ENCODE peak calls at places on chromosomes 11 and 22, in nine cellular contexts. One of them, this sample, is unnamed.
A peak's percentile ranks its signal among the peaks of the same experiment; 100 is the strongest.

GRCh38 chr11:61141601-61142028 is 19.6 kb downstream of the VPS37C start:
- DNase-seq in Right ventricle myocardium superior: peak; percentile 60
- DNase-seq in activated naive CD8-positive, alpha-beta T cell treated with anti-CD3 and anti-CD28 coated beads for 36 hours: no peak
- DNase-seq in stimulated activated CD4-positive, alpha-beta T cell treated with anti-CD3 and anti-CD28 coated beads, Interleukin-1b, Interleukin-23, amount 100 ng/mL, for 4 hours: no peak
- DNase-seq in RPMI7951: no peak
- DNase-seq in T-helper 9 cell: no peak
- DNase-seq in omental fat pad: no peak
- DNase-seq in pulmonary artery endothelial cell: no peak
- DNase-seq in NCI-H774: peak; percentile 92
- DNase-seq in this sample: no peak

GRCh38 chr11:113286509-113287497 is 27.6 kb upstream of the TTC12 start:
- DNase-seq in activated naive CD8-positive, alpha-beta T cell treated with anti-CD3 and anti-CD28 coated beads for 36 hours: no peak
- DNase-seq in stimulated activated CD4-positive, alpha-beta T cell treated with anti-CD3 and anti-CD28 coated beads, Interleukin-1b, Interleukin-23, amount 100 ng/mL, for 4 hours: no peak
- DNase-seq in omental fat pad: no peak
- DNase-seq in pulmonary artery endothelial cell: no peak
- DNase-seq in Right ventricle myocardium superior: no peak
- DNase-seq in T-helper 9 cell: no peak
- DNase-seq in RPMI7951: peak; percentile 78
- DNase-seq in NCI-H774: no peak
- DNase-seq in this sample: no peak

GRCh38 chr11:46120361-46120710 is 918 bp downstream of the PHF21A start:
- DNase-seq in pulmonary artery endothelial cell: no peak
- DNase-seq in omental fat pad: no peak
- DNase-seq in T-helper 9 cell: peak; percentile 14
- DNase-seq in NCI-H774: no peak
- DNase-seq in Right ventricle myocardium superior: no peak
- DNase-seq in stimulated activated CD4-positive, alpha-beta T cell treated with anti-CD3 and anti-CD28 coated beads, Interleukin-1b, Interleukin-23, amount 100 ng/mL, for 4 hours: no peak
- DNase-seq in activated naive CD8-positive, alpha-beta T cell treated with anti-CD3 and anti-CD28 coated beads for 36 hours: peak; percentile 24
- DNase-seq in RPMI7951: no peak
- DNase-seq in this sample: no peak

GRCh38 chr22:39110631-39111561 is 13.9 kb downstream of the APOBEC3H start:
- DNase-seq in T-helper 9 cell: no peak
- DNase-seq in Right ventricle myocardium superior: no peak
- DNase-seq in RPMI7951: no peak
- DNase-seq in pulmonary artery endothelial cell: no peak
- DNase-seq in omental fat pad: no peak
- DNase-seq in activated naive CD8-positive, alpha-beta T cell treated with anti-CD3 and anti-CD28 coated beads for 36 hours: no peak
- DNase-seq in stimulated activated CD4-positive, alpha-beta T cell treated with anti-CD3 and anti-CD28 coated beads, Interleukin-1b, Interleukin-23, amount 100 ng/mL, for 4 hours: no peak
- DNase-seq in NCI-H774: no peak
- DNase-seq in this sample: no peak

GRCh38 chr22:47575291-47575690 is 812.8 kb downstream of the TBC1D22A start:
- DNase-seq in pulmonary artery endothelial cell: no peak
- DNase-seq in NCI-H774: no peak
- DNase-seq in RPMI7951: no peak
- DNase-seq in T-helper 9 cell: no peak
- DNase-seq in Right ventricle myocardium superior: no peak
- DNase-seq in omental fat pad: no peak
- DNase-seq in activated naive CD8-positive, alpha-beta T cell treated with anti-CD3 and anti-CD28 coated beads for 36 hours: no peak
- DNase-seq in stimulated activated CD4-positive, alpha-beta T cell treated with anti-CD3 and anti-CD28 coated beads, Interleukin-1b, Interleukin-23, amount 100 ng/mL, for 4 hours: no peak
- DNase-seq in this sample: no peak

GRCh38 chr11:63535734-63536133 is 874 bp upstream of the PLAAT4 start:
- DNase-seq in Right ventricle myocardium superior: no peak
- DNase-seq in NCI-H774: no peak
- DNase-seq in stimulated activated CD4-positive, alpha-beta T cell treated with anti-CD3 and anti-CD28 coated beads, Interleukin-1b, Interleukin-23, amount 100 ng/mL, for 4 hours: no peak
- DNase-seq in RPMI7951: no peak
- DNase-seq in omental fat pad: no peak
- DNase-seq in activated naive CD8-positive, alpha-beta T cell treated with anti-CD3 and anti-CD28 coated beads for 36 hours: peak; percentile 33
- DNase-seq in pulmonary artery endothelial cell: no peak
- DNase-seq in T-helper 9 cell: no peak
- DNase-seq in this sample: no peak

GRCh38 chr11:12186683-12187082 is 76.3 kb downstream of the MICAL2 start:
- DNase-seq in omental fat pad: no peak
- DNase-seq in RPMI7951: no peak
- DNase-seq in NCI-H774: no peak
- DNase-seq in stimulated activated CD4-positive, alpha-beta T cell treated with anti-CD3 and anti-CD28 coated beads, Interleukin-1b, Interleukin-23, amount 100 ng/mL, for 4 hours: no peak
- DNase-seq in Right ventricle myocardium superior: no peak
- DNase-seq in T-helper 9 cell: no peak
- DNase-seq in activated naive CD8-positive, alpha-beta T cell treated with anti-CD3 and anti-CD28 coated beads for 36 hours: no peak
- DNase-seq in pulmonary artery endothelial cell: no peak
- DNase-seq in this sample: no peak

GRCh38 chr22:47176573-47177333 is 414.3 kb downstream of the TBC1D22A start:
- DNase-seq in activated naive CD8-positive, alpha-beta T cell treated with anti-CD3 and anti-CD28 coated beads for 36 hours: no peak
- DNase-seq in pulmonary artery endothelial cell: no peak
- DNase-seq in T-helper 9 cell: no peak
- DNase-seq in NCI-H774: no peak
- DNase-seq in stimulated activated CD4-positive, alpha-beta T cell treated with anti-CD3 and anti-CD28 coated beads, Interleukin-1b, Interleukin-23, amount 100 ng/mL, for 4 hours: no peak
- DNase-seq in omental fat pad: no peak
- DNase-seq in Right ventricle myocardium superior: peak; percentile 33
- DNase-seq in RPMI7951: no peak
- DNase-seq in this sample: no peak

GRCh38 chr22:29004647-29005371 is 56.8 kb downstream of the C22orf31 start:
- DNase-seq in activated naive CD8-positive, alpha-beta T cell treated with anti-CD3 and anti-CD28 coated beads for 36 hours: no peak
- DNase-seq in stimulated activated CD4-positive, alpha-beta T cell treated with anti-CD3 and anti-CD28 coated beads, Interleukin-1b, Interleukin-23, amount 100 ng/mL, for 4 hours: no peak
- DNase-seq in pulmonary artery endothelial cell: no peak
- DNase-seq in RPMI7951: no peak
- DNase-seq in NCI-H774: no peak
- DNase-seq in Right ventricle myocardium superior: peak; percentile 56
- DNase-seq in T-helper 9 cell: no peak
- DNase-seq in omental fat pad: no peak
- DNase-seq in this sample: peak; percentile 88

GRCh38 chr11:83112886-83113285 is 41.2 kb upstream of the RAB30 start:
- DNase-seq in RPMI7951: no peak
- DNase-seq in NCI-H774: no peak
- DNase-seq in pulmonary artery endothelial cell: no peak
- DNase-seq in stimulated activated CD4-positive, alpha-beta T cell treated with anti-CD3 and anti-CD28 coated beads, Interleukin-1b, Interleukin-23, amount 100 ng/mL, for 4 hours: no peak
- DNase-seq in Right ventricle myocardium superior: no peak
- DNase-seq in activated naive CD8-positive, alpha-beta T cell treated with anti-CD3 and anti-CD28 coated beads for 36 hours: no peak
- DNase-seq in omental fat pad: no peak
- DNase-seq in T-helper 9 cell: no peak
- DNase-seq in this sample: no peak

GRCh38 chr11:38839076-38839475 is 2241.0 kb upstream of the RAG2 start:
- DNase-seq in activated naive CD8-positive, alpha-beta T cell treated with anti-CD3 and anti-CD28 coated beads for 36 hours: no peak
- DNase-seq in omental fat pad: no peak
- DNase-seq in stimulated activated CD4-positive, alpha-beta T cell treated with anti-CD3 and anti-CD28 coated beads, Interleukin-1b, Interleukin-23, amount 100 ng/mL, for 4 hours: no peak
- DNase-seq in RPMI7951: no peak
- DNase-seq in pulmonary artery endothelial cell: no peak
- DNase-seq in NCI-H774: no peak
- DNase-seq in T-helper 9 cell: no peak
- DNase-seq in Right ventricle myocardium superior: no peak
- DNase-seq in this sample: no peak

GRCh38 chr22:43275545-43275981 is 67.6 kb downstream of the SCUBE1 start:
- DNase-seq in stimulated activated CD4-positive, alpha-beta T cell treated with anti-CD3 and anti-CD28 coated beads, Interleukin-1b, Interleukin-23, amount 100 ng/mL, for 4 hours: no peak
- DNase-seq in Right ventricle myocardium superior: no peak
- DNase-seq in pulmonary artery endothelial cell: no peak
- DNase-seq in NCI-H774: no peak
- DNase-seq in omental fat pad: no peak
- DNase-seq in RPMI7951: peak; percentile 96
- DNase-seq in T-helper 9 cell: no peak
- DNase-seq in activated naive CD8-positive, alpha-beta T cell treated with anti-CD3 and anti-CD28 coated beads for 36 hours: no peak
- DNase-seq in this sample: no peak